ENCODE peak calls at places on chromosomes 3 and 15, in eight cellular contexts. A, M, R, N, S, D, T and F are unnamed samples.

GRCh38 chr3:14216257-14217048 is 37.8 kb downstream of the LSM3 start:
- DNase-seq in D (peak; percentile 58), M (no peak), N (peak; percentile 82), T (peak; percentile 15), R (peak; percentile 16), A (no peak), S (no peak), F (no peak)

GRCh38 chr3:46935168-46935858 is 41.2 kb downstream of the CCDC12 start:
- DNase-seq in D (peak; percentile 75), N (no peak), S (peak; percentile 87), A (peak; percentile 96), T (no peak), R (no peak), M (peak; percentile 78), F (peak; percentile 90)

GRCh38 chr15:28961391-28961790 is 75.6 kb downstream of the APBA2 start:
- DNase-seq in R (no peak), T (no peak), D (no peak), S (no peak), M (no peak), N (peak; percentile 10), A (no peak), F (no peak)

GRCh38 chr3:56928379-56929068 is 126.8 kb upstream of the ARHGEF3 start:
- DNase-seq in M (no peak), T (no peak), R (peak; percentile 69), N (peak; percentile 23), S (no peak), A (no peak), D (peak; percentile 66), F (peak; percentile 39)

GRCh38 chr3:99344216-99344615 is 294.2 kb upstream of the COL8A1 start:
- DNase-seq in A (peak; percentile 35), R (no peak), M (no peak), N (no peak), D (no peak), S (no peak), T (no peak), F (no peak)

GRCh38 chr3:58049143-58049785 is 41.0 kb downstream of the FLNB start:
- DNase-seq in T (peak; percentile 58), R (no peak), M (peak; percentile 56), D (peak; percentile 56), N (no peak), S (peak; percentile 70), A (peak; percentile 90), F (peak; percentile 92)

GRCh38 chr3:134339331-134339730 is 34.9 kb downstream of the AMOTL2 start:
- DNase-seq in D (no peak), S (no peak), R (no peak), A (no peak), N (no peak), T (no peak), M (no peak), F (peak; percentile 70)

GRCh38 chr3:24129549-24129948 is 184.5 kb downstream of the NR1D2 start:
- DNase-seq in N (no peak), R (no peak), S (no peak), T (no peak), M (no peak), A (no peak), D (no peak), F (no peak)

GRCh38 chr15:51075364-51075763 is 19.3 kb downstream of the TNFAIP8L3 start:
- DNase-seq in T (no peak), R (no peak), N (no peak), A (no peak), S (no peak), D (no peak), M (no peak), F (no peak)

GRCh38 chr3:10641760-10642159 is 136.4 kb upstream of the ATP2B2 start:
- DNase-seq in A (no peak), S (no peak), T (no peak), D (no peak), N (no peak), M (no peak), R (no peak), F (no peak)

GRCh38 chr3:10645800-10646199 is 140.4 kb upstream of the ATP2B2 start:
- DNase-seq in R (no peak), N (no peak), T (no peak), M (no peak), S (no peak), A (no peak), D (no peak), F (no peak)

GRCh38 chr3:10646531-10647335 is 141.3 kb upstream of the ATP2B2 start:
- DNase-seq in D (no peak), R (no peak), M (no peak), S (no peak), N (no peak), T (no peak), A (no peak), F (no peak)

GRCh38 chr3:10647376-10647775 is 142.0 kb upstream of the ATP2B2 start:
- DNase-seq in A (no peak), S (no peak), T (no peak), D (no peak), N (no peak), R (no peak), M (no peak), F (no peak)

GRCh38 chr3:10644189-10644588 is 138.8 kb upstream of the ATP2B2 start:
- DNase-seq in R (no peak), M (no peak), T (no peak), D (no peak), N (no peak), S (no peak), A (no peak), F (no peak)
- H3K27me3 ChIP-seq in R (peaks cover 3% of the 10 kb centered on the region), M (peaks cover 34% of the 10 kb centered on the region), T (no peaks in the 10 kb centered on the region), D (peaks cover 50% of the 10 kb centered on the region), N (no peaks in the 10 kb centered on the region), S (no peaks in the 10 kb centered on the region), A (no peaks in the 10 kb centered on the region), F (no peaks in the 10 kb centered on the region)

GRCh38 chr3:168459229-168459784 is 363.6 kb upstream of the GOLIM4 start:
- DNase-seq in M (no peak), A (peak; percentile 46), S (no peak), T (no peak), R (no peak), N (no peak), D (no peak), F (no peak)

GRCh38 chr3:168467085-168467714 is 371.5 kb upstream of the GOLIM4 start:
- DNase-seq in R (no peak), S (no peak), M (no peak), A (peak; percentile 55), T (peak; percentile 18), N (no peak), D (no peak), F (peak; percentile 16)

GRCh38 chr3:168457973-168458539 is 362.3 kb upstream of the GOLIM4 start:
- DNase-seq in N (no peak), A (no peak), T (no peak), M (no peak), R (no peak), S (no peak), D (no peak), F (no peak)

GRCh38 chr3:168455814-168456213 is 360.1 kb upstream of the GOLIM4 start:
- DNase-seq in D (no peak), S (no peak), A (no peak), N (no peak), T (no peak), R (no peak), M (no peak), F (no peak)

GRCh38 chr3:168461793-168462192 is 366.1 kb upstream of the GOLIM4 start:
- DNase-seq in R (no peak), T (no peak), A (no peak), S (no peak), M (no peak), D (no peak), N (no peak), F (no peak)
- H3K36me3 ChIP-seq in R (no peaks in the 10 kb centered on the region), T (no peaks in the 10 kb centered on the region), A (no peaks in the 10 kb centered on the region), S (no peaks in the 10 kb centered on the region), M (no peaks in the 10 kb centered on the region), D (no peaks in the 10 kb centered on the region), N (no peaks in the 10 kb centered on the region), F (no peaks in the 10 kb centered on the region)

GRCh38 chr3:161273589-161274218 is 52.6 kb downstream of the NMD3 start:
- DNase-seq in R (peak; percentile 26), A (peak; percentile 52), N (no peak), T (peak; percentile 29), S (no peak), M (no peak), D (peak; percentile 47), F (peak; percentile 26)
- TF ChIP-seq CTCF in R (peak; percentile 59), A (peak; percentile 67), N (peak; percentile 56), T (peak; percentile 52), S (no peak), M (no peak), D (peak; percentile 72), F (peak; percentile 62)

GRCh38 chr3:120879401-120879800 is 28.6 kb upstream of the STXBP5L start:
- DNase-seq in R (no peak), D (no peak), M (no peak), A (no peak), T (no peak), S (no peak), N (no peak), F (no peak)

GRCh38 chr3:120875989-120876388 is 32.0 kb upstream of the STXBP5L start:
- DNase-seq in M (no peak), S (no peak), R (no peak), D (no peak), N (no peak), T (no peak), A (no peak), F (no peak)

DNA sequence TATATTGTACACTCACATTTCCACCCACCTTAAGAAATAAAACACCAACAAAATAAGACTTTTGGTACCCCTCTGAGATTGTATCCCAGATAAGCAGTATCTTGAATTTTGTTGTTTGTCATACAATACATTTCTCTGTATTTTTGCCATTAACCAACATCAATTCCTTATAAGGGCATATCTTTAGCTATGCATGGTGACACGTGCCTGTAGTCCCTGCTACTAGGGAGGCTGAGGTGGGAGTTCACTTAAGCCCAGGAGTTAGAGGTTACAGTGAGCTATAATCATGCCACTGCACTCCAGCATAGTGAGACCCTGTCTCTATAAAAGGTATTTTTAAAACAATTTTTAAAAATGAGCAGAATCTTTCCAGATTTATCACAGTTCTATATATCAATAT is 32.5 kb upstream of the STXBP5L start:
- DNase-seq in M (no peak), R (no peak), T (no peak), N (no peak), S (no peak), D (no peak), A (no peak), F (no peak)
- H3K27me3 ChIP-seq in M (no peaks in the 10 kb centered on the region), R (no peaks in the 10 kb centered on the region), T (no peaks in the 10 kb centered on the region), N (no peaks in the 10 kb centered on the region), S (no peaks in the 10 kb centered on the region), D (peaks cover 16% of the 10 kb centered on the region), A (no peaks in the 10 kb centered on the region), F (no peaks in the 10 kb centered on the region)